ENCODE peak calls at places on chromosomes 13 and 19, in ten cellular contexts. One of them, this sample, is unnamed.

GRCh38 chr13:27024062-27024461 is 147.5 kb downstream of the USP12 start:
- DNase-seq in dorsolateral prefrontal cortex: no peak
- DNase-seq in brain microvascular endothelial cell: no peak
- DNase-seq in activated CD8-positive, alpha-beta T cell treated with anti-CD3 and anti-CD28 coated beads for 36 hours: no peak
- DNase-seq in MM.1S: no peak
- DNase-seq in activated B cell treated with CpG ODN at 0.5 μM for 24 hours: no peak
- DNase-seq in heart right ventricle: no peak
- DNase-seq in esophagus squamous epithelium: no peak
- DNase-seq in progenitor cell of endocrine pancreas: no peak
- DNase-seq in AG09309: no peak
- DNase-seq in this sample: no peak

GRCh38 chr13:97125051-97125809 is 96.9 kb upstream of the MBNL2 start:
- DNase-seq in heart right ventricle: no peak
- DNase-seq in MM.1S: no peak
- DNase-seq in activated B cell treated with CpG ODN at 0.5 μM for 24 hours: no peak
- DNase-seq in esophagus squamous epithelium: no peak
- DNase-seq in progenitor cell of endocrine pancreas: no peak
- DNase-seq in AG09309: no peak
- DNase-seq in activated CD8-positive, alpha-beta T cell treated with anti-CD3 and anti-CD28 coated beads for 36 hours: peak; percentile 16
- DNase-seq in brain microvascular endothelial cell: peak; percentile 77
- DNase-seq in dorsolateral prefrontal cortex: no peak
- DNase-seq in this sample: peak; percentile 70

GRCh38 chr19:16259385-16260159 is 61.9 kb downstream of the AP1M1 start:
- DNase-seq in progenitor cell of endocrine pancreas: no peak
- DNase-seq in brain microvascular endothelial cell: no peak
- DNase-seq in esophagus squamous epithelium: peak; percentile 31
- DNase-seq in AG09309: no peak
- DNase-seq in activated CD8-positive, alpha-beta T cell treated with anti-CD3 and anti-CD28 coated beads for 36 hours: no peak
- DNase-seq in heart right ventricle: no peak
- DNase-seq in MM.1S: peak; percentile 25
- DNase-seq in dorsolateral prefrontal cortex: no peak
- DNase-seq in activated B cell treated with CpG ODN at 0.5 μM for 24 hours: peak; percentile 78
- DNase-seq in this sample: no peak

GRCh38 chr13:76023644-76024043 is 387.5 kb downstream of the LMO7 start:
- DNase-seq in brain microvascular endothelial cell: no peak
- DNase-seq in heart right ventricle: no peak
- DNase-seq in esophagus squamous epithelium: no peak
- DNase-seq in dorsolateral prefrontal cortex: no peak
- DNase-seq in activated CD8-positive, alpha-beta T cell treated with anti-CD3 and anti-CD28 coated beads for 36 hours: no peak
- DNase-seq in progenitor cell of endocrine pancreas: no peak
- DNase-seq in AG09309: no peak
- DNase-seq in activated B cell treated with CpG ODN at 0.5 μM for 24 hours: no peak
- DNase-seq in MM.1S: no peak
- DNase-seq in this sample: no peak

GRCh38 chr19:3073159-3073563 is 10.9 kb upstream of the TLE5 start:
- DNase-seq in MM.1S: no peak
- DNase-seq in activated CD8-positive, alpha-beta T cell treated with anti-CD3 and anti-CD28 coated beads for 36 hours: no peak
- DNase-seq in brain microvascular endothelial cell: peak; percentile 32
- DNase-seq in activated B cell treated with CpG ODN at 0.5 μM for 24 hours: no peak
- DNase-seq in progenitor cell of endocrine pancreas: no peak
- DNase-seq in dorsolateral prefrontal cortex: no peak
- DNase-seq in AG09309: no peak
- DNase-seq in heart right ventricle: no peak
- DNase-seq in esophagus squamous epithelium: no peak
- DNase-seq in this sample: peak; percentile 89

GRCh38 chr13:36275190-36276002 is 22.2 kb downstream of the CCDC169 start:
- DNase-seq in MM.1S: peak; percentile 51
- DNase-seq in activated CD8-positive, alpha-beta T cell treated with anti-CD3 and anti-CD28 coated beads for 36 hours: peak; percentile 33
- DNase-seq in heart right ventricle: peak; percentile 48
- DNase-seq in esophagus squamous epithelium: no peak
- DNase-seq in activated B cell treated with CpG ODN at 0.5 μM for 24 hours: no peak
- DNase-seq in progenitor cell of endocrine pancreas: no peak
- DNase-seq in AG09309: peak; percentile 35
- DNase-seq in brain microvascular endothelial cell: peak; percentile 90
- DNase-seq in dorsolateral prefrontal cortex: no peak
- DNase-seq in this sample: peak; percentile 88

GRCh38 chr13:20019033-20019432 is 60.5 kb downstream of the ZMYM2 start:
- DNase-seq in brain microvascular endothelial cell: no peak
- DNase-seq in progenitor cell of endocrine pancreas: no peak
- DNase-seq in activated CD8-positive, alpha-beta T cell treated with anti-CD3 and anti-CD28 coated beads for 36 hours: no peak
- DNase-seq in heart right ventricle: no peak
- DNase-seq in activated B cell treated with CpG ODN at 0.5 μM for 24 hours: no peak
- DNase-seq in dorsolateral prefrontal cortex: no peak
- DNase-seq in MM.1S: no peak
- DNase-seq in esophagus squamous epithelium: no peak
- DNase-seq in AG09309: no peak
- DNase-seq in this sample: no peak

GRCh38 chr13:98033277-98034247 is 80.1 kb downstream of the IPO5 start:
- DNase-seq in esophagus squamous epithelium: no peak
- DNase-seq in MM.1S: no peak
- DNase-seq in heart right ventricle: peak; percentile 38
- DNase-seq in progenitor cell of endocrine pancreas: no peak
- DNase-seq in activated B cell treated with CpG ODN at 0.5 μM for 24 hours: no peak
- DNase-seq in brain microvascular endothelial cell: peak; percentile 71
- DNase-seq in AG09309: peak; percentile 46
- DNase-seq in dorsolateral prefrontal cortex: no peak
- DNase-seq in activated CD8-positive, alpha-beta T cell treated with anti-CD3 and anti-CD28 coated beads for 36 hours: no peak
- DNase-seq in this sample: peak; percentile 69

GRCh38 chr13:111177081-111177711 is 62.1 kb downstream of the ARHGEF7 start:
- DNase-seq in brain microvascular endothelial cell: peak; percentile 94
- DNase-seq in activated B cell treated with CpG ODN at 0.5 μM for 24 hours: no peak
- DNase-seq in AG09309: no peak
- DNase-seq in progenitor cell of endocrine pancreas: no peak
- DNase-seq in MM.1S: no peak
- DNase-seq in activated CD8-positive, alpha-beta T cell treated with anti-CD3 and anti-CD28 coated beads for 36 hours: peak; percentile 71
- DNase-seq in dorsolateral prefrontal cortex: peak; percentile 79
- DNase-seq in heart right ventricle: peak; percentile 77
- DNase-seq in esophagus squamous epithelium: no peak
- DNase-seq in this sample: peak; percentile 90

GRCh38 chr13:111175372-111175771 is 60.3 kb downstream of the ARHGEF7 start:
- DNase-seq in brain microvascular endothelial cell: no peak
- DNase-seq in activated B cell treated with CpG ODN at 0.5 μM for 24 hours: no peak
- DNase-seq in esophagus squamous epithelium: no peak
- DNase-seq in dorsolateral prefrontal cortex: no peak
- DNase-seq in AG09309: no peak
- DNase-seq in activated CD8-positive, alpha-beta T cell treated with anti-CD3 and anti-CD28 coated beads for 36 hours: no peak
- DNase-seq in progenitor cell of endocrine pancreas: no peak
- DNase-seq in MM.1S: no peak
- DNase-seq in heart right ventricle: no peak
- DNase-seq in this sample: no peak

GRCh38 chr13:111174377-111174776 is 59.3 kb downstream of the ARHGEF7 start:
- DNase-seq in dorsolateral prefrontal cortex: no peak
- DNase-seq in AG09309: no peak
- DNase-seq in esophagus squamous epithelium: no peak
- DNase-seq in MM.1S: no peak
- DNase-seq in progenitor cell of endocrine pancreas: no peak
- DNase-seq in activated CD8-positive, alpha-beta T cell treated with anti-CD3 and anti-CD28 coated beads for 36 hours: no peak
- DNase-seq in heart right ventricle: no peak
- DNase-seq in brain microvascular endothelial cell: no peak
- DNase-seq in activated B cell treated with CpG ODN at 0.5 μM for 24 hours: no peak
- DNase-seq in this sample: no peak

GRCh38 chr13:111176421-111176820 is 61.3 kb downstream of the ARHGEF7 start:
- DNase-seq in heart right ventricle: no peak
- DNase-seq in brain microvascular endothelial cell: no peak
- DNase-seq in activated B cell treated with CpG ODN at 0.5 μM for 24 hours: no peak
- DNase-seq in dorsolateral prefrontal cortex: no peak
- DNase-seq in activated CD8-positive, alpha-beta T cell treated with anti-CD3 and anti-CD28 coated beads for 36 hours: no peak
- DNase-seq in MM.1S: no peak
- DNase-seq in esophagus squamous epithelium: no peak
- DNase-seq in AG09309: no peak
- DNase-seq in progenitor cell of endocrine pancreas: no peak
- DNase-seq in this sample: no peak

DNA sequence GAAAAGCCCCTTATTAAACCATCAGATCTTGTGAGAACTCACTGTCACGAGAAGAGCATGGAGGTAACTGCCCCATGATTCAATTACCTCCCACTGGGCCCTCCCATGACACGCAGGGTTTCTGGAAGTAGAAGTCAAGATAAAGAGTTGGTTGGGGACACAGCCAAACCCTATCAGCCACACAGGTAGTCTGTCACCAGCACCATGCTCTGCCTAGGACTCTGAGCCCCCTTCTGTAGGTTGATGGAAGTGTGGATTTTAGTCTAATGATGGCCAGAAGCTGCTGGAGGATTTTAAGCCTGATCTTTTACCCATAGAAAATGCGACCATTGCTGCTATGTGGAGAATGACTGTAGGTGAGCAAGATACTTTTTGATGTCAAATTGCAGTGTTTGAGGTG is 60.8 kb downstream of the ARHGEF7 start:
- DNase-seq in progenitor cell of endocrine pancreas: no peak
- DNase-seq in brain microvascular endothelial cell: no peak
- DNase-seq in activated CD8-positive, alpha-beta T cell treated with anti-CD3 and anti-CD28 coated beads for 36 hours: no peak
- DNase-seq in dorsolateral prefrontal cortex: no peak
- DNase-seq in esophagus squamous epithelium: no peak
- DNase-seq in MM.1S: no peak
- DNase-seq in activated B cell treated with CpG ODN at 0.5 μM for 24 hours: no peak
- DNase-seq in AG09309: no peak
- DNase-seq in heart right ventricle: no peak
- DNase-seq in this sample: no peak
- TF ChIP-seq CTCF in progenitor cell of endocrine pancreas: no peak
- TF ChIP-seq CTCF in brain microvascular endothelial cell: peak; percentile 18
- TF ChIP-seq CTCF in activated CD8-positive, alpha-beta T cell treated with anti-CD3 and anti-CD28 coated beads for 36 hours: no peak
- TF ChIP-seq CTCF in dorsolateral prefrontal cortex: no peak
- TF ChIP-seq CTCF in esophagus squamous epithelium: no peak
- TF ChIP-seq CTCF in MM.1S: no peak
- TF ChIP-seq CTCF in activated B cell treated with CpG ODN at 0.5 μM for 24 hours: no peak
- TF ChIP-seq CTCF in AG09309: no peak
- TF ChIP-seq CTCF in heart right ventricle: no peak
- TF ChIP-seq CTCF in this sample: no peak

GRCh38 chr19:51366999-51367564 is 894 bp upstream of the ETFB start:
- DNase-seq in heart right ventricle: peak; percentile 37
- DNase-seq in MM.1S: no peak
- DNase-seq in progenitor cell of endocrine pancreas: peak; percentile 27
- DNase-seq in esophagus squamous epithelium: no peak
- DNase-seq in brain microvascular endothelial cell: no peak
- DNase-seq in dorsolateral prefrontal cortex: peak; percentile 53
- DNase-seq in activated CD8-positive, alpha-beta T cell treated with anti-CD3 and anti-CD28 coated beads for 36 hours: peak; percentile 62
- DNase-seq in activated B cell treated with CpG ODN at 0.5 μM for 24 hours: peak; percentile 60
- DNase-seq in AG09309: no peak
- DNase-seq in this sample: no peak

GRCh38 chr19:51366050-51366998 is at the start of gene ETFB:
- DNase-seq in heart right ventricle: peak; percentile 99
- DNase-seq in esophagus squamous epithelium: peak; percentile 85
- DNase-seq in activated CD8-positive, alpha-beta T cell treated with anti-CD3 and anti-CD28 coated beads for 36 hours: peak; percentile 98
- DNase-seq in activated B cell treated with CpG ODN at 0.5 μM for 24 hours: peak; percentile 80
- DNase-seq in brain microvascular endothelial cell: peak; percentile 97
- DNase-seq in AG09309: peak; percentile 88
- DNase-seq in MM.1S: no peak
- DNase-seq in progenitor cell of endocrine pancreas: peak; percentile 92
- DNase-seq in dorsolateral prefrontal cortex: peak; percentile 99
- DNase-seq in this sample: peak; percentile 98

GRCh38 chr19:51364200-51365106 is 1.7 kb downstream of the ETFB start:
- DNase-seq in esophagus squamous epithelium: no peak
- DNase-seq in MM.1S: no peak
- DNase-seq in AG09309: no peak
- DNase-seq in dorsolateral prefrontal cortex: peak; percentile 65
- DNase-seq in heart right ventricle: no peak
- DNase-seq in progenitor cell of endocrine pancreas: no peak
- DNase-seq in activated CD8-positive, alpha-beta T cell treated with anti-CD3 and anti-CD28 coated beads for 36 hours: no peak
- DNase-seq in brain microvascular endothelial cell: no peak
- DNase-seq in activated B cell treated with CpG ODN at 0.5 μM for 24 hours: no peak
- DNase-seq in this sample: no peak

GRCh38 chr19:51367565-51368365 is 1.0 kb downstream of the CLDND2 start:
- DNase-seq in MM.1S: no peak
- DNase-seq in brain microvascular endothelial cell: peak; percentile 99
- DNase-seq in AG09309: peak; percentile 93
- DNase-seq in activated B cell treated with CpG ODN at 0.5 μM for 24 hours: peak; percentile 99
- DNase-seq in progenitor cell of endocrine pancreas: peak; percentile 99
- DNase-seq in esophagus squamous epithelium: peak; percentile 92
- DNase-seq in heart right ventricle: peak; percentile 99
- DNase-seq in dorsolateral prefrontal cortex: peak; percentile 99
- DNase-seq in activated CD8-positive, alpha-beta T cell treated with anti-CD3 and anti-CD28 coated beads for 36 hours: peak; percentile 100
- DNase-seq in this sample: peak; percentile 99

GRCh38 chr19:51365211-51366049 is 758 bp downstream of the ETFB start:
- DNase-seq in activated CD8-positive, alpha-beta T cell treated with anti-CD3 and anti-CD28 coated beads for 36 hours: peak; percentile 40
- DNase-seq in heart right ventricle: peak; percentile 30
- DNase-seq in dorsolateral prefrontal cortex: no peak
- DNase-seq in esophagus squamous epithelium: no peak
- DNase-seq in MM.1S: no peak
- DNase-seq in brain microvascular endothelial cell: peak; percentile 29
- DNase-seq in activated B cell treated with CpG ODN at 0.5 μM for 24 hours: peak; percentile 41
- DNase-seq in AG09309: no peak
- DNase-seq in progenitor cell of endocrine pancreas: no peak
- DNase-seq in this sample: peak; percentile 57
- TF ChIP-seq CTCF in activated CD8-positive, alpha-beta T cell treated with anti-CD3 and anti-CD28 coated beads for 36 hours: no peak
- TF ChIP-seq CTCF in heart right ventricle: no peak
- TF ChIP-seq CTCF in dorsolateral prefrontal cortex: no peak
- TF ChIP-seq CTCF in esophagus squamous epithelium: no peak
- TF ChIP-seq CTCF in MM.1S: no peak
- TF ChIP-seq CTCF in brain microvascular endothelial cell: peak; percentile 31
- TF ChIP-seq CTCF in activated B cell treated with CpG ODN at 0.5 μM for 24 hours: no peak
- TF ChIP-seq CTCF in AG09309: peak; percentile 20
- TF ChIP-seq CTCF in progenitor cell of endocrine pancreas: no peak
- TF ChIP-seq CTCF in this sample: peak; percentile 11

GRCh38 chr13:51583875-51584730 is at the start of gene WDFY2:
- DNase-seq in dorsolateral prefrontal cortex: peak; percentile 99
- DNase-seq in MM.1S: peak; percentile 95
- DNase-seq in activated CD8-positive, alpha-beta T cell treated with anti-CD3 and anti-CD28 coated beads for 36 hours: peak; percentile 99
- DNase-seq in heart right ventricle: peak; percentile 100
- DNase-seq in esophagus squamous epithelium: peak; percentile 100
- DNase-seq in AG09309: peak; percentile 99
- DNase-seq in progenitor cell of endocrine pancreas: peak; percentile 99
- DNase-seq in brain microvascular endothelial cell: peak; percentile 100
- DNase-seq in activated B cell treated with CpG ODN at 0.5 μM for 24 hours: peak; percentile 100
- DNase-seq in this sample: peak; percentile 100

GRCh38 chr13:51585234-51585672 is 991 bp downstream of the WDFY2 start:
- DNase-seq in heart right ventricle: no peak
- DNase-seq in MM.1S: no peak
- DNase-seq in brain microvascular endothelial cell: peak; percentile 16
- DNase-seq in progenitor cell of endocrine pancreas: no peak
- DNase-seq in activated CD8-positive, alpha-beta T cell treated with anti-CD3 and anti-CD28 coated beads for 36 hours: no peak
- DNase-seq in activated B cell treated with CpG ODN at 0.5 μM for 24 hours: no peak
- DNase-seq in AG09309: no peak
- DNase-seq in esophagus squamous epithelium: no peak
- DNase-seq in dorsolateral prefrontal cortex: no peak
- DNase-seq in this sample: peak; percentile 35

GRCh38 chr13:51585696-51586095 is 1.4 kb downstream of the WDFY2 start:
- DNase-seq in progenitor cell of endocrine pancreas: no peak
- DNase-seq in MM.1S: no peak
- DNase-seq in AG09309: no peak
- DNase-seq in activated B cell treated with CpG ODN at 0.5 μM for 24 hours: no peak
- DNase-seq in activated CD8-positive, alpha-beta T cell treated with anti-CD3 and anti-CD28 coated beads for 36 hours: no peak
- DNase-seq in brain microvascular endothelial cell: peak; percentile 41
- DNase-seq in esophagus squamous epithelium: no peak
- DNase-seq in dorsolateral prefrontal cortex: no peak
- DNase-seq in heart right ventricle: no peak
- DNase-seq in this sample: peak; percentile 39

GRCh38 chr13:51583469-51583874 is 790 bp upstream of the WDFY2 start:
- DNase-seq in activated CD8-positive, alpha-beta T cell treated with anti-CD3 and anti-CD28 coated beads for 36 hours: no peak
- DNase-seq in heart right ventricle: no peak
- DNase-seq in brain microvascular endothelial cell: no peak
- DNase-seq in AG09309: no peak
- DNase-seq in esophagus squamous epithelium: no peak
- DNase-seq in MM.1S: no peak
- DNase-seq in dorsolateral prefrontal cortex: no peak
- DNase-seq in progenitor cell of endocrine pancreas: no peak
- DNase-seq in activated B cell treated with CpG ODN at 0.5 μM for 24 hours: no peak
- DNase-seq in this sample: no peak

GRCh38 chr13:51584731-51585191 is 499 bp downstream of the WDFY2 start:
- DNase-seq in heart right ventricle: peak; percentile 46
- DNase-seq in progenitor cell of endocrine pancreas: peak; percentile 53
- DNase-seq in activated B cell treated with CpG ODN at 0.5 μM for 24 hours: no peak
- DNase-seq in MM.1S: peak; percentile 55
- DNase-seq in activated CD8-positive, alpha-beta T cell treated with anti-CD3 and anti-CD28 coated beads for 36 hours: peak; percentile 79
- DNase-seq in esophagus squamous epithelium: peak; percentile 69
- DNase-seq in brain microvascular endothelial cell: peak; percentile 33
- DNase-seq in dorsolateral prefrontal cortex: peak; percentile 62
- DNase-seq in AG09309: no peak
- DNase-seq in this sample: peak; percentile 51
- TF ChIP-seq CTCF in heart right ventricle: no peak
- TF ChIP-seq CTCF in progenitor cell of endocrine pancreas: no peak
- TF ChIP-seq CTCF in activated B cell treated with CpG ODN at 0.5 μM for 24 hours: no peak
- TF ChIP-seq CTCF in MM.1S: no peak
- TF ChIP-seq CTCF in activated CD8-positive, alpha-beta T cell treated with anti-CD3 and anti-CD28 coated beads for 36 hours: peak; percentile 11
- TF ChIP-seq CTCF in esophagus squamous epithelium: no peak
- TF ChIP-seq CTCF in brain microvascular endothelial cell: peak; percentile 11
- TF ChIP-seq CTCF in dorsolateral prefrontal cortex: no peak
- TF ChIP-seq CTCF in AG09309: peak; percentile 16
- TF ChIP-seq CTCF in this sample: peak; percentile 5

GRCh38 chr13:96020941-96021340 is 32.3 kb downstream of the UGGT2 start:
- DNase-seq in activated CD8-positive, alpha-beta T cell treated with anti-CD3 and anti-CD28 coated beads for 36 hours: no peak
- DNase-seq in brain microvascular endothelial cell: no peak
- DNase-seq in esophagus squamous epithelium: no peak
- DNase-seq in AG09309: no peak
- DNase-seq in heart right ventricle: no peak
- DNase-seq in activated B cell treated with CpG ODN at 0.5 μM for 24 hours: no peak
- DNase-seq in dorsolateral prefrontal cortex: no peak
- DNase-seq in MM.1S: no peak
- DNase-seq in progenitor cell of endocrine pancreas: no peak
- DNase-seq in this sample: no peak

GRCh38 chr13:96025283-96025682 is 27.9 kb downstream of the UGGT2 start:
- DNase-seq in AG09309: no peak
- DNase-seq in progenitor cell of endocrine pancreas: no peak
- DNase-seq in brain microvascular endothelial cell: no peak
- DNase-seq in activated B cell treated with CpG ODN at 0.5 μM for 24 hours: no peak
- DNase-seq in MM.1S: no peak
- DNase-seq in esophagus squamous epithelium: no peak
- DNase-seq in activated CD8-positive, alpha-beta T cell treated with anti-CD3 and anti-CD28 coated beads for 36 hours: no peak
- DNase-seq in dorsolateral prefrontal cortex: no peak
- DNase-seq in heart right ventricle: no peak
- DNase-seq in this sample: peak; percentile 31

GRCh38 chr13:96018135-96018534 is 35.1 kb downstream of the UGGT2 start:
- DNase-seq in MM.1S: no peak
- DNase-seq in dorsolateral prefrontal cortex: no peak
- DNase-seq in activated CD8-positive, alpha-beta T cell treated with anti-CD3 and anti-CD28 coated beads for 36 hours: no peak
- DNase-seq in brain microvascular endothelial cell: no peak
- DNase-seq in esophagus squamous epithelium: no peak
- DNase-seq in heart right ventricle: no peak
- DNase-seq in progenitor cell of endocrine pancreas: no peak
- DNase-seq in AG09309: no peak
- DNase-seq in activated B cell treated with CpG ODN at 0.5 μM for 24 hours: no peak
- DNase-seq in this sample: no peak

GRCh38 chr13:96020155-96020575 is 33.0 kb downstream of the UGGT2 start:
- DNase-seq in activated CD8-positive, alpha-beta T cell treated with anti-CD3 and anti-CD28 coated beads for 36 hours: peak; percentile 21
- DNase-seq in activated B cell treated with CpG ODN at 0.5 μM for 24 hours: no peak
- DNase-seq in AG09309: peak; percentile 18
- DNase-seq in heart right ventricle: peak; percentile 29
- DNase-seq in dorsolateral prefrontal cortex: no peak
- DNase-seq in brain microvascular endothelial cell: peak; percentile 65
- DNase-seq in esophagus squamous epithelium: no peak
- DNase-seq in MM.1S: peak; percentile 64
- DNase-seq in progenitor cell of endocrine pancreas: no peak
- DNase-seq in this sample: peak; percentile 88
- TF ChIP-seq CTCF in activated CD8-positive, alpha-beta T cell treated with anti-CD3 and anti-CD28 coated beads for 36 hours: peak; percentile 38
- TF ChIP-seq CTCF in activated B cell treated with CpG ODN at 0.5 μM for 24 hours: no peak
- TF ChIP-seq CTCF in AG09309: peak; percentile 54
- TF ChIP-seq CTCF in heart right ventricle: peak; percentile 73
- TF ChIP-seq CTCF in dorsolateral prefrontal cortex: peak; percentile 66
- TF ChIP-seq CTCF in brain microvascular endothelial cell: peak; percentile 74
- TF ChIP-seq CTCF in esophagus squamous epithelium: peak; percentile 52
- TF ChIP-seq CTCF in MM.1S: peak; percentile 80
- TF ChIP-seq CTCF in progenitor cell of endocrine pancreas: peak; percentile 79
- TF ChIP-seq CTCF in this sample: peak; percentile 75